ENCODE peak calls at places on chromosomes 2 and 18, in four cellular contexts. One of them, this sample, is unnamed. For H3K27me3, the result is how much of the 10 kb centered on the place peaks cover.

GRCh38 chr2:222861411-222862067 is 703 bp downstream of the ACSL3 start:
- DNase-seq in Panc1: no peak
- DNase-seq in breast epithelium: no peak
- DNase-seq in GM23338: no peak
- DNase-seq in this sample: no peak

GRCh38 chr2:25161055-25161781 is 7.2 kb downstream of the POMC start:
- DNase-seq in Panc1: no peak
- DNase-seq in breast epithelium: no peak
- DNase-seq in GM23338: peak
- DNase-seq in this sample: no peak

GRCh38 chr2:19775838-19776237 is 125.9 kb downstream of the TTC32 start:
- DNase-seq in Panc1: no peak
- DNase-seq in breast epithelium: no peak
- DNase-seq in GM23338: no peak
- DNase-seq in this sample: no peak

GRCh38 chr18:46196627-46197243 is 92.5 kb downstream of the HAUS1 start:
- DNase-seq in Panc1: no peak
- DNase-seq in breast epithelium: no peak
- DNase-seq in GM23338: no peak
- DNase-seq in this sample: no peak

GRCh38 chr2:3604207-3604877 is 9.4 kb downstream of the COLEC11 start:
- DNase-seq in Panc1: no peak
- DNase-seq in breast epithelium: no peak
- DNase-seq in GM23338: no peak
- DNase-seq in this sample: peak

GRCh38 chr2:119122663-119123062 is 35.9 kb downstream of the C1QL2 start:
- DNase-seq in Panc1: no peak
- DNase-seq in breast epithelium: no peak
- DNase-seq in GM23338: no peak
- DNase-seq in this sample: no peak

GRCh38 chr2:224802407-224802806 is 86.2 kb upstream of the CCDC195 start:
- DNase-seq in Panc1: no peak
- DNase-seq in breast epithelium: no peak
- DNase-seq in GM23338: no peak
- DNase-seq in this sample: no peak

GRCh38 chr2:74847075-74847858 is 13.3 kb downstream of the HK2 start:
- DNase-seq in Panc1: no peak
- DNase-seq in breast epithelium: no peak
- DNase-seq in GM23338: no peak
- DNase-seq in this sample: no peak

GRCh38 chr2:171411791-171412483 is 21.9 kb downstream of the METTL8 start:
- DNase-seq in Panc1: no peak
- DNase-seq in breast epithelium: no peak
- DNase-seq in GM23338: no peak
- DNase-seq in this sample: no peak

GRCh38 chr2:230128943-230129342 is 60.2 kb upstream of the SLC16A14 start:
- DNase-seq in Panc1: no peak
- DNase-seq in breast epithelium: no peak
- DNase-seq in GM23338: no peak
- DNase-seq in this sample: peak

GRCh38 chr2:28958689-28959088 is 22.4 kb upstream of the TOGARAM2 start:
- DNase-seq in Panc1: peak
- DNase-seq in breast epithelium: peak
- DNase-seq in GM23338: peak
- DNase-seq in this sample: no peak

GRCh38 chr2:206688992-206689391 is 29.2 kb downstream of the DYTN start:
- DNase-seq in Panc1: no peak
- DNase-seq in breast epithelium: no peak
- DNase-seq in GM23338: no peak
- DNase-seq in this sample: no peak

GRCh38 chr2:197674546-197674945 is 841 bp downstream of the RFTN2 start:
- DNase-seq in Panc1: no peak
- DNase-seq in breast epithelium: no peak
- DNase-seq in GM23338: no peak
- DNase-seq in this sample: no peak

GRCh38 chr2:122539311-122539710 is 783.9 kb downstream of the TSN start:
- DNase-seq in Panc1: no peak
- DNase-seq in breast epithelium: no peak
- DNase-seq in GM23338: no peak
- DNase-seq in this sample: no peak

GRCh38 chr18:77099501-77100370 is 32.8 kb downstream of the MBP start:
- DNase-seq in Panc1: no peak
- DNase-seq in breast epithelium: no peak
- DNase-seq in GM23338: no peak
- DNase-seq in this sample: no peak

GRCh38 chr2:31694444-31694843 is 113.7 kb upstream of the SRD5A2 start:
- DNase-seq in Panc1: no peak
- DNase-seq in breast epithelium: no peak
- DNase-seq in GM23338: peak
- DNase-seq in this sample: no peak

GRCh38 chr2:25431604-25432003 is 89.9 kb upstream of the DNMT3A start:
- DNase-seq in Panc1: no peak
- DNase-seq in breast epithelium: no peak
- DNase-seq in GM23338: no peak
- DNase-seq in this sample: no peak

GRCh38 chr2:176652300-176653182 is 383.3 kb downstream of the MTX2 start:
- DNase-seq in Panc1: no peak
- DNase-seq in breast epithelium: no peak
- DNase-seq in GM23338: peak
- DNase-seq in this sample: no peak

GRCh38 chr2:196511258-196511971 is 128.1 kb upstream of the CCDC150 start:
- DNase-seq in Panc1: no peak
- DNase-seq in breast epithelium: no peak
- DNase-seq in GM23338: no peak
- DNase-seq in this sample: no peak

GRCh38 chr2:144548532-144549191 is 28.7 kb upstream of the ZEB2 start:
- DNase-seq in Panc1: no peak
- DNase-seq in breast epithelium: no peak
- DNase-seq in GM23338: no peak
- DNase-seq in this sample: no peak

GRCh38 chr2:110667061-110667460 is 10.8 kb downstream of the BUB1 start:
- DNase-seq in Panc1: no peak
- DNase-seq in breast epithelium: no peak
- DNase-seq in GM23338: no peak
- DNase-seq in this sample: no peak

GRCh38 chr2:111032721-111033532 is 87.8 kb upstream of the BCL2L11 start:
- DNase-seq in Panc1: no peak
- DNase-seq in breast epithelium: no peak
- DNase-seq in GM23338: no peak
- DNase-seq in this sample: peak

GRCh38 chr2:18268400-18268799 is 292.1 kb downstream of the RDH14 start:
- DNase-seq in Panc1: no peak
- DNase-seq in breast epithelium: no peak
- DNase-seq in GM23338: no peak
- DNase-seq in this sample: no peak

GRCh38 chr2:131105950-131106801 is 1.0 kb downstream of the PLEKHB2 start:
- DNase-seq in Panc1: no peak
- DNase-seq in breast epithelium: no peak
- DNase-seq in GM23338: peak
- DNase-seq in this sample: no peak

GRCh38 chr2:167430447-167430846 is 542.2 kb downstream of the XIRP2 start:
- DNase-seq in Panc1: no peak
- DNase-seq in breast epithelium: no peak
- DNase-seq in GM23338: no peak
- DNase-seq in this sample: no peak

DNA sequence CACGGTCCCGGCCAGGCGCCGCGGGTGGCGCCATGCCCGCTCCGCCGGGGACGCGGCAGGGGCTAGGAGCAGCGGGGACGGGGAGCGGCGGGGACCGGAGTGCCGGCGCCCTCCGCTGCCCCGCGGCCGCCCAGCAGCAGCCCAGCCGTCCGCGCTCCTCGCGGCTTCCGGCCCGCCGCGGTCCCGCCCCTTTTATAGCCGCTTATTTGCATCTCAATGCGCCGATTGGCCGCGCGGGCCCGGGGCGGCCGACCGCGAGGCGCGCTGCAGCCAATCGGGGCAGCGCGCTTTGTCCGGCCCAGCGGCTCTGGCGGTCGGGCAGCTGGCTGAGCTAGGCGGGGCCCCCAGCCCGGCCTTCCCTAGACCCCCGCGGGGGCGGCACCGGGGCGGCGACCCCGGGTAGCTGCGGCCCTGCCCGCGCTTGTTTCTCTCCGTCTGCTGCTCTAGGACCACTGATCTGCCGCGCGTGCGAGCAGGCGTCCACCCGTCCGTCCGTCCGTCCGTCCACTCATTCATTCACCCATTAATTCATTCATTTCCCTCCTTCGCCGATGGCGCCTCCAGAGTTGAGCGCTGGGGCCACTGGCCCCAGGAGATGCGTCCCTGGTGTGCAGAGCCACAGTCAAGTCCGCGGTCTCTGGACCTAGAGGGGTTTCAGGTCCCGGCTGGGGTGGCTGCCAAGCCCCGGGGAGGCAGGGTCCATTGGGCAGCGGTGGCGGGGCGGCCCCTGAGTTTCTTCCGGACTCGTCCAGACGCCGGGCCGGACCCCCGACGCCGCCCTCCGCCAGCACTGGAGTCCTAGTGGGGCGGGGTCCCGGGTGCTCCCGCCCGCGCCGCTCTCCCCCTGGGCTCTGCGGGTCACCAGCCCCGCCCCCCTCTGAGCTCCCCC is at the start of gene HES6:
- DNase-seq in Panc1: no peak
- DNase-seq in breast epithelium: peak
- DNase-seq in GM23338: peak
- DNase-seq in this sample: no peak
- TF ChIP-seq CTCF in Panc1: peak
- TF ChIP-seq CTCF in breast epithelium: no peak
- TF ChIP-seq CTCF in GM23338: no peak
- TF ChIP-seq CTCF in this sample: no peak

DNA sequence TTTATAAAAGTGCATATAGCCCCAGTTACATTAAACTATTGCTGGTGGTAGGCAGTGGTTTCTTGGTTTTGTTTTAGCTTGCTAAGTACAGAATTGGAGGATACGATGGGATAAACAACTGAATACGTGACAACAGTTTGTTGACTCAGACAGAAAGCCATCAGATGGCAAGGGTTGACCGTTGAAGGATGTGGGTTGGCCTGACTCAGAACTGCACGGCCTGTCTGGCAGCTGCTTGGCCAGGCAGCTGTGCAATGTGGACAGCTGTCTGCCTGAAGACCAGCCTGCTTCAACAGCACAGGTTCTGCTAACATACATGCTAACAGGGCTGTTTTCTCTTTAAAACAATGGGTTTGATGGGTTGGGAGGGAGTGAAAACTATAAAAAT is 46.6 kb downstream of the PRKRA start:
- DNase-seq in Panc1: peak
- DNase-seq in breast epithelium: no peak
- DNase-seq in GM23338: no peak
- DNase-seq in this sample: no peak
- TF ChIP-seq POLR2AphosphoS5 in Panc1: no peak
- TF ChIP-seq POLR2AphosphoS5 in breast epithelium: no peak
- TF ChIP-seq POLR2AphosphoS5 in GM23338: no peak
- TF ChIP-seq POLR2AphosphoS5 in this sample: no peak

GRCh38 chr2:180061085-180061484 is 54.0 kb upstream of the CWC22 start:
- DNase-seq in Panc1: no peak
- DNase-seq in breast epithelium: no peak
- DNase-seq in GM23338: no peak
- DNase-seq in this sample: no peak

GRCh38 chr2:180058993-180059392 is 51.9 kb upstream of the CWC22 start:
- DNase-seq in Panc1: no peak
- DNase-seq in breast epithelium: no peak
- DNase-seq in GM23338: peak
- DNase-seq in this sample: no peak

GRCh38 chr2:180063494-180063893 is 56.4 kb upstream of the CWC22 start:
- DNase-seq in Panc1: no peak
- DNase-seq in breast epithelium: no peak
- DNase-seq in GM23338: no peak
- DNase-seq in this sample: no peak

GRCh38 chr2:180057706-180058412 is 50.8 kb upstream of the CWC22 start:
- DNase-seq in Panc1: no peak
- DNase-seq in breast epithelium: no peak
- DNase-seq in GM23338: peak
- DNase-seq in this sample: no peak

DNA sequence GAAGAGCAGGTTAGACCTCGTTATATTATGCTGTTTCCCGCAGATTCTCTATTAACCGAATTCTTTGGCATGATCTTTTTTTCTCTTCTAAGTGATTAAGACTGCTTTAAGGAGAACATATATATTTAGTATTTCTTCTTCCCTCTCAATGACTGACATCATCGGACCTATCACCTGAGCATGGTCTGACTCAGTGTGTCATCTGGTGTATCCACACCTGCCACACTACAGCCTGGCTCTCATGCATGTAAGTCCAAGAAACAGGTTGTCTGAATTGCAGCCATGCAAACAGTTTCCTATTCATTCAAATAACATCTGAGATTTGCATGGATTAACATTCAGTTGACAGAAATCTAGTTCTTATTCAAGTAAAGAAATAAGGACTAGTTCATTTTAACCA is 55.1 kb upstream of the CWC22 start:
- DNase-seq in Panc1: no peak
- DNase-seq in breast epithelium: no peak
- DNase-seq in GM23338: no peak
- DNase-seq in this sample: no peak
- H3K27me3 ChIP-seq in Panc1: under half
- H3K27me3 ChIP-seq in breast epithelium: under half
- H3K27me3 ChIP-seq in GM23338: under half
- H3K27me3 ChIP-seq in this sample: under half

GRCh38 chr2:112688086-112688880 is 32.5 kb upstream of the NT5DC4 start:
- DNase-seq in Panc1: no peak
- DNase-seq in breast epithelium: no peak
- DNase-seq in GM23338: no peak
- DNase-seq in this sample: no peak

GRCh38 chr2:112686348-112687217 is 34.2 kb upstream of the NT5DC4 start:
- DNase-seq in Panc1: no peak
- DNase-seq in breast epithelium: no peak
- DNase-seq in GM23338: no peak
- DNase-seq in this sample: no peak

GRCh38 chr2:112684415-112684775 is 36.4 kb upstream of the NT5DC4 start:
- DNase-seq in Panc1: no peak
- DNase-seq in breast epithelium: no peak
- DNase-seq in GM23338: no peak
- DNase-seq in this sample: no peak

GRCh38 chr2:112683550-112684414 is 37.0 kb upstream of the NT5DC4 start:
- DNase-seq in Panc1: no peak
- DNase-seq in breast epithelium: no peak
- DNase-seq in GM23338: peak
- DNase-seq in this sample: no peak

DNA sequence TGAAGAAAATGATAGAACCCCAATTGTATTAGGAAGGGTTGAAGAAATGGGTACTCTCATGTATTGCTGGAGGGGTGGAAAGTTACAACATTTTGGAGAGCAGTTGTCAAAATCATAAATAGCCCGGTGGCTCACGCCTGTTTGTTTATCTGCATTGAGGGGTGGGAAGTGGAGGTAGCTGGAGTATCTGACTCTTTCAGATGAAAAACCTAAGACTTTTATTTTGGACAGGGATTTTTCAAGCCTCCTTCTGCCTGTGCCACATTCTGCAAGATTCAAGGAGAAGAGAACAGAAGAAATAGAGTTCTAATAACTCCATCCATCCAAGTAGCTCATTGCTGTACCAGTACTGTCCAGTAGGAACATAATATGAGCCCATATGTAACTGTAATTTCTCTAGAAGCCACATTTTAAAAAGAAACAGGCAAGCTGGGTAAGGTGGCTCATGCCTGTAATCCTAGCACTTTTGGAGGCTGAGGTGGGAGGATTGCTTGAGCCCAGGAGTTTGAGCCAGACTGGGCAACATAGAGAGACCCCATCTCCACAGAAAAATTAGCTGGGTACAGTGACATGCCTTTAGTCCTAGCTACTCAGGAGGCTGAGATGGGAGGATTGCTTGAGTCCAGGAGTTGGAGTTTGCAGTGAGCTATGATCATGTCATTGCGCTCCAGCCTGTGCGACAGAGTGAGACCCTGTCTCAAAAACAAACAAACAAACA is 35.5 kb upstream of the NT5DC4 start:
- DNase-seq in Panc1: no peak
- DNase-seq in breast epithelium: no peak
- DNase-seq in GM23338: no peak
- DNase-seq in this sample: no peak
- TF ChIP-seq CTCF in Panc1: no peak
- TF ChIP-seq CTCF in breast epithelium: no peak
- TF ChIP-seq CTCF in GM23338: peak
- TF ChIP-seq CTCF in this sample: no peak